ENCODE peak calls at places on chromosomes 6 and 20, in six cellular contexts. K is head of caudate nucleus, Y is anterior cingulate cortex, N is non-pigmented ciliary epithelial cell, L is uterus, A is stromal cell of bone marrow. F is an unnamed sample.

GRCh38 chr6:157981132-157981394 is 600 bp upstream of the SYNJ2 start:
- DNase-seq in A (no peak), N (no peak), Y (no peak), L (peak), K (no peak), F (no peak)

GRCh38 chr6:38572186-38572813 is 67.4 kb downstream of the BTBD9 start:
- DNase-seq in L (no peak), Y (no peak), A (no peak), N (no peak), K (no peak), F (no peak)

GRCh38 chr20:17557675-17558006 is 12.2 kb upstream of the DSTN start:
- DNase-seq in K (no peak), N (no peak), L (peak), Y (no peak), A (peak), F (no peak)

GRCh38 chr6:162964703-162965140 is 236.9 kb downstream of the PACRG start:
- DNase-seq in A (peak), K (no peak), L (no peak), N (peak), Y (no peak), F (peak)

GRCh38 chr6:125300992-125301434 is 754 bp downstream of the HDDC2 start:
- DNase-seq in A (no peak), N (no peak), L (no peak), K (no peak), Y (no peak), F (no peak)

GRCh38 chr6:158266131-158266530 is 46.1 kb upstream of the TULP4 start:
- DNase-seq in A (no peak), Y (no peak), N (no peak), L (no peak), K (no peak), F (no peak)

GRCh38 chr20:38805958-38806854 is 709 bp downstream of the PPP1R16B start:
- DNase-seq in L (no peak), N (no peak), K (no peak), A (no peak), Y (peak), F (no peak)

GRCh38 chr20:23141016-23141415 is 54.9 kb upstream of the CD93 start:
- DNase-seq in Y (no peak), K (no peak), N (no peak), A (no peak), L (no peak), F (no peak)

GRCh38 chr20:15930324-15931305 is 642.6 kb downstream of the KIF16B start:
- DNase-seq in A (peak), N (peak), K (no peak), Y (no peak), L (no peak), F (peak)

GRCh38 chr6:123042412-123042811 is 46.4 kb downstream of the CLVS2 start:
- DNase-seq in N (no peak), A (no peak), L (no peak), K (no peak), Y (no peak), F (no peak)

GRCh38 chr6:160128879-160129516 is 7.4 kb downstream of the SLC22A1 start:
- DNase-seq in Y (no peak), L (no peak), N (no peak), A (no peak), K (no peak), F (no peak)

GRCh38 chr6:85300581-85300980 is 149.3 kb upstream of the NT5E start:
- DNase-seq in A (no peak), Y (no peak), K (no peak), L (no peak), N (no peak), F (no peak)

GRCh38 chr6:163745566-163746400 is 331.3 kb downstream of the QKI start:
- DNase-seq in A (peak), L (no peak), K (no peak), N (peak), Y (no peak), F (peak)

GRCh38 chr6:106097368-106098231 is 11.5 kb downstream of the PRDM1 start:
- DNase-seq in Y (no peak), K (no peak), A (no peak), N (no peak), L (no peak), F (no peak)

GRCh38 chr6:125797120-125797933 is 6.6 kb downstream of the NCOA7 start:
- DNase-seq in K (no peak), N (no peak), Y (no peak), A (no peak), L (no peak), F (no peak)

GRCh38 chr20:62045529-62046277 is 20.0 kb downstream of the TAF4 start:
- DNase-seq in L (no peak), K (no peak), A (no peak), N (no peak), Y (no peak), F (no peak)

GRCh38 chr20:3908667-3909066 is 19.5 kb downstream of the PANK2 start:
- DNase-seq in N (no peak), Y (no peak), K (no peak), A (no peak), L (no peak), F (no peak)

GRCh38 chr6:157264701-157265100 is 58.6 kb downstream of the TMEM242 start:
- DNase-seq in K (no peak), Y (no peak), L (no peak), N (no peak), A (no peak), F (no peak)

GRCh38 chr20:13276945-13277582 is 56.0 kb downstream of the ISM1 start:
- DNase-seq in Y (no peak), A (peak), N (no peak), K (no peak), L (no peak), F (no peak)

GRCh38 chr20:34017610-34018009 is 23.9 kb downstream of the RALY start:
- DNase-seq in Y (no peak), K (no peak), A (peak), L (no peak), N (peak), F (peak)

GRCh38 chr6:44867561-44868334 is 460.4 kb upstream of the RUNX2 start:
- DNase-seq in K (no peak), Y (no peak), A (no peak), N (no peak), L (no peak), F (no peak)

GRCh38 chr6:28003661-28004060 is 46.6 kb downstream of the OR2B6 start:
- DNase-seq in L (no peak), K (no peak), Y (no peak), A (no peak), N (no peak), F (no peak)

GRCh38 chr20:46831633-46832011 is 63.0 kb upstream of the EYA2 start:
- DNase-seq in A (no peak), K (no peak), Y (no peak), L (no peak), N (no peak), F (no peak)

GRCh38 chr6:149723771-149724417 is 6.0 kb upstream of the LATS1 start:
- DNase-seq in Y (no peak), A (peak), N (no peak), K (peak), L (peak), F (peak)

GRCh38 chr20:7704021-7704420 is 236.2 kb downstream of the HAO1 start:
- DNase-seq in Y (no peak), A (no peak), N (no peak), L (no peak), K (no peak), F (no peak)

GRCh38 chr20:3307695-3308094 is 68.7 kb upstream of the SLC4A11 start:
- DNase-seq in L (no peak), K (no peak), N (no peak), Y (no peak), A (no peak), F (no peak)

GRCh38 chr20:56393133-56393472 is 658 bp downstream of the CSTF1 start:
- DNase-seq in K (no peak), N (no peak), L (no peak), A (no peak), Y (no peak), F (no peak)

GRCh38 chr20:37158248-37158647 is 20.9 kb upstream of the RPN2 start:
- DNase-seq in A (no peak), Y (no peak), K (no peak), L (no peak), N (no peak), F (no peak)

GRCh38 chr6:1482381-1483166 is 93.2 kb downstream of the FOXF2 start:
- DNase-seq in N (no peak), L (no peak), Y (no peak), A (no peak), K (no peak), F (no peak)

GRCh38 chr6:25295651-25296050 is 16.5 kb downstream of the CARMIL1 start:
- DNase-seq in K (no peak), A (peak), L (no peak), N (no peak), Y (no peak), F (no peak)

GRCh38 chr6:137845460-137845859 is 21.6 kb upstream of the TNFAIP3 start:
- DNase-seq in K (no peak), N (no peak), Y (no peak), A (no peak), L (no peak), F (no peak)

GRCh38 chr6:12767016-12767415 is 50.4 kb downstream of the PHACTR1 start:
- DNase-seq in K (no peak), A (no peak), Y (no peak), N (no peak), L (no peak), F (no peak)

GRCh38 chr20:49653925-49654324 is 59.8 kb downstream of the B4GALT5 start:
- DNase-seq in Y (no peak), N (no peak), A (no peak), K (no peak), L (no peak), F (no peak)